ENCODE peak calls at places on chromosomes 6 and 20, in seven cellular contexts. One of them, this sample, is unnamed.
A peak's percentile ranks its signal among the peaks of the same experiment; 100 is the strongest.

GRCh38 chr6:129644567-129645015 is 65.4 kb downstream of the ARHGAP18 start:
- DNase-seq in mammary epithelial cell: peak; percentile 50
- DNase-seq in neural progenitor cell: no peak
- DNase-seq in osteoblast: no peak
- DNase-seq in GM23338: no peak
- DNase-seq in H9: no peak
- DNase-seq in HCT116: peak; percentile 75
- DNase-seq in this sample: peak; percentile 52

GRCh38 chr6:156865019-156865629 is 87.9 kb downstream of the ARID1B start:
- DNase-seq in mammary epithelial cell: peak; percentile 9
- DNase-seq in neural progenitor cell: no peak
- DNase-seq in osteoblast: no peak
- DNase-seq in GM23338: no peak
- DNase-seq in H9: no peak
- DNase-seq in HCT116: no peak
- DNase-seq in this sample: peak; percentile 36

GRCh38 chr6:87879144-87879861 is 168.3 kb upstream of the SPACA1 start:
- DNase-seq in mammary epithelial cell: no peak
- DNase-seq in neural progenitor cell: no peak
- DNase-seq in osteoblast: no peak
- DNase-seq in GM23338: no peak
- DNase-seq in H9: no peak
- DNase-seq in HCT116: no peak
- DNase-seq in this sample: no peak

GRCh38 chr6:29019629-29020028 is 14.5 kb upstream of the ZNF311 start:
- DNase-seq in mammary epithelial cell: no peak
- DNase-seq in neural progenitor cell: no peak
- DNase-seq in osteoblast: no peak
- DNase-seq in GM23338: no peak
- DNase-seq in H9: no peak
- DNase-seq in HCT116: no peak
- DNase-seq in this sample: no peak

GRCh38 chr20:52422574-52423463 is 231.2 kb upstream of the ZFP64 start:
- DNase-seq in mammary epithelial cell: no peak
- DNase-seq in neural progenitor cell: no peak
- DNase-seq in osteoblast: no peak
- DNase-seq in GM23338: no peak
- DNase-seq in H9: no peak
- DNase-seq in HCT116: no peak
- DNase-seq in this sample: peak; percentile 46

GRCh38 chr20:38723982-38724602 is at the start of gene SLC32A1:
- DNase-seq in mammary epithelial cell: no peak
- DNase-seq in neural progenitor cell: peak; percentile 71
- DNase-seq in osteoblast: no peak
- DNase-seq in GM23338: peak; percentile 80
- DNase-seq in H9: peak; percentile 52
- DNase-seq in HCT116: no peak
- DNase-seq in this sample: no peak

GRCh38 chr6:68756454-68757375 is 121.6 kb downstream of the ADGRB3 start:
- DNase-seq in mammary epithelial cell: no peak
- DNase-seq in neural progenitor cell: no peak
- DNase-seq in osteoblast: no peak
- DNase-seq in GM23338: no peak
- DNase-seq in H9: no peak
- DNase-seq in HCT116: no peak
- DNase-seq in this sample: no peak

GRCh38 chr20:39886650-39887190 is 802.3 kb downstream of the MAFB start:
- DNase-seq in mammary epithelial cell: no peak
- DNase-seq in neural progenitor cell: no peak
- DNase-seq in osteoblast: no peak
- DNase-seq in GM23338: no peak
- DNase-seq in H9: no peak
- DNase-seq in HCT116: no peak
- DNase-seq in this sample: peak; percentile 21

GRCh38 chr6:141103246-141103645 is 1029.5 kb upstream of the GJE1 start:
- DNase-seq in mammary epithelial cell: peak; percentile 89
- DNase-seq in neural progenitor cell: no peak
- DNase-seq in osteoblast: no peak
- DNase-seq in GM23338: no peak
- DNase-seq in H9: no peak
- DNase-seq in HCT116: peak; percentile 26
- DNase-seq in this sample: peak; percentile 82

GRCh38 chr20:62652051-62652893 is 10.0 kb downstream of the SLCO4A1 start:
- DNase-seq in mammary epithelial cell: peak; percentile 95
- DNase-seq in neural progenitor cell: peak; percentile 39
- DNase-seq in osteoblast: peak; percentile 100
- DNase-seq in GM23338: peak; percentile 61
- DNase-seq in H9: no peak
- DNase-seq in HCT116: peak; percentile 33
- DNase-seq in this sample: peak; percentile 99
- H4K20me1 ChIP-seq in mammary epithelial cell: no peaks in the 10 kb centered on the region
- H4K20me1 ChIP-seq in neural progenitor cell: peaks cover 6% of the 10 kb centered on the region
- H4K20me1 ChIP-seq in osteoblast: no peaks in the 10 kb centered on the region
- H4K20me1 ChIP-seq in GM23338: peaks cover 15% of the 10 kb centered on the region
- H4K20me1 ChIP-seq in H9: no peaks in the 10 kb centered on the region
- H4K20me1 ChIP-seq in HCT116: peaks cover 26% of the 10 kb centered on the region
- H4K20me1 ChIP-seq in this sample: no peaks in the 10 kb centered on the region

GRCh38 chr6:83188501-83188900 is 4.6 kb downstream of the PGM3 start:
- DNase-seq in mammary epithelial cell: no peak
- DNase-seq in neural progenitor cell: no peak
- DNase-seq in osteoblast: no peak
- DNase-seq in GM23338: no peak
- DNase-seq in H9: no peak
- DNase-seq in HCT116: no peak
- DNase-seq in this sample: no peak
- H3K79me2 ChIP-seq in mammary epithelial cell: peaks cover 49% of the 10 kb centered on the region
- H3K79me2 ChIP-seq in neural progenitor cell: peaks cover 42% of the 10 kb centered on the region
- H3K79me2 ChIP-seq in osteoblast: peaks cover 78% of the 10 kb centered on the region
- H3K79me2 ChIP-seq in GM23338: peaks cover 48% of the 10 kb centered on the region
- H3K79me2 ChIP-seq in H9: peaks cover 3% of the 10 kb centered on the region
- H3K79me2 ChIP-seq in HCT116: peaks cover 38% of the 10 kb centered on the region
- H3K79me2 ChIP-seq in this sample: peaks cover 85% of the 10 kb centered on the region

DNA sequence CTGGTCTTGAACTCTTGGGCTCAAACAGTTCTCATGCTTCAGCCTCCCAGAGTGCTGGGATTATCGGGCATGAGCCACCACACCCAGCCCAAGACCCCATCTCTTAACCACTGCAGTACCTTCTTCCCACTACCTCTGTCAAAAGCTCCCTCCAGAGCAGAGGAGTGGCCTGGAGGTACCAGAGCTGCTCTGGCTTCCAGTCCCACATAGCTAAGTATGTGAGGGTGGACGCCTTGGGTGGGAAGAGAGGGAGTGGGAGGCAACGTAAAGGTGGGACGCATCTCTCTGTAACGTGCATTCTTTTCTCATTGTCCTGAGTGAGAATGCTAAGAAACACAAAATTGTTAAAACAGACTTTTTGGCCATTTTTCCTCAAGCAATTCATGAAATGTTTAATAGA is 24.5 kb downstream of the TM9SF4 start:
- DNase-seq in mammary epithelial cell: no peak
- DNase-seq in neural progenitor cell: no peak
- DNase-seq in osteoblast: no peak
- DNase-seq in GM23338: no peak
- DNase-seq in H9: no peak
- DNase-seq in HCT116: no peak
- DNase-seq in this sample: no peak
- H4K20me1 ChIP-seq in mammary epithelial cell: no peaks in the 10 kb centered on the region
- H4K20me1 ChIP-seq in neural progenitor cell: peaks cover 37% of the 10 kb centered on the region
- H4K20me1 ChIP-seq in osteoblast: peaks cover 54% of the 10 kb centered on the region
- H4K20me1 ChIP-seq in GM23338: peaks cover 51% of the 10 kb centered on the region
- H4K20me1 ChIP-seq in H9: no peaks in the 10 kb centered on the region
- H4K20me1 ChIP-seq in HCT116: no peaks in the 10 kb centered on the region
- H4K20me1 ChIP-seq in this sample: peaks cover 3% of the 10 kb centered on the region

GRCh38 chr20:50632236-50632635 is 59.1 kb downstream of the RIPOR3 start:
- DNase-seq in mammary epithelial cell: no peak
- DNase-seq in neural progenitor cell: no peak
- DNase-seq in osteoblast: peak; percentile 70
- DNase-seq in GM23338: no peak
- DNase-seq in H9: no peak
- DNase-seq in HCT116: no peak
- DNase-seq in this sample: no peak
- H3K79me2 ChIP-seq in mammary epithelial cell: no peaks in the 10 kb centered on the region
- H3K79me2 ChIP-seq in neural progenitor cell: no peaks in the 10 kb centered on the region
- H3K79me2 ChIP-seq in osteoblast: no peaks in the 10 kb centered on the region
- H3K79me2 ChIP-seq in GM23338: no peaks in the 10 kb centered on the region
- H3K79me2 ChIP-seq in H9: no peaks in the 10 kb centered on the region
- H3K79me2 ChIP-seq in HCT116: no peaks in the 10 kb centered on the region
- H3K79me2 ChIP-seq in this sample: no peaks in the 10 kb centered on the region

GRCh38 chr6:136288566-136289326 is 900 bp downstream of the BCLAF1 start:
- DNase-seq in mammary epithelial cell: peak; percentile 96
- DNase-seq in neural progenitor cell: peak; percentile 89
- DNase-seq in osteoblast: peak; percentile 94
- DNase-seq in GM23338: peak; percentile 94
- DNase-seq in H9: peak; percentile 77
- DNase-seq in HCT116: peak; percentile 34
- DNase-seq in this sample: peak; percentile 100

GRCh38 chr6:136280032-136280609 is 9.5 kb downstream of the BCLAF1 start:
- DNase-seq in mammary epithelial cell: no peak
- DNase-seq in neural progenitor cell: no peak
- DNase-seq in osteoblast: no peak
- DNase-seq in GM23338: no peak
- DNase-seq in H9: no peak
- DNase-seq in HCT116: no peak
- DNase-seq in this sample: no peak

GRCh38 chr6:136284909-136285308 is 4.7 kb downstream of the BCLAF1 start:
- DNase-seq in mammary epithelial cell: peak; percentile 60
- DNase-seq in neural progenitor cell: no peak
- DNase-seq in osteoblast: peak; percentile 88
- DNase-seq in GM23338: peak; percentile 15
- DNase-seq in H9: no peak
- DNase-seq in HCT116: no peak
- DNase-seq in this sample: peak; percentile 80

DNA sequence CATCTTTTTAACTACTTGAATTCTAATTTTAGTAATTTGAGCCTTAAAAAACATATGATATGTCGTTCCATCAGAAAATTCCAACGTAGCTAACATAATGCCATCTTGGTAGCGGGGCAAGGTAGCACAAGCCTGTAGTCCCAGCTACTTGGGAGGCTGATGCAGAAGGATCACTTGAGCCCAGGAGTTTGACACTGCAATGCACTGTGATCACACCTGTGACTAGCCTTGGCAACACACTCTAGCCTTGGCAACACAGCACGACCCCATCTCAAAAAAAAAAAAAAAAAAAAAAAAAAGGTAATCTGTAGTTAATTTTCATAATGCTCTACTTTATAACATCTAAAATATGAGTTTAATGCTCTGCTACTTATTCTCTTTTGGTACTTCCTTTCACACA is 6.7 kb downstream of the BCLAF1 start:
- DNase-seq in mammary epithelial cell: no peak
- DNase-seq in neural progenitor cell: no peak
- DNase-seq in osteoblast: no peak
- DNase-seq in GM23338: no peak
- DNase-seq in H9: no peak
- DNase-seq in HCT116: no peak
- DNase-seq in this sample: no peak
- H4K20me1 ChIP-seq in mammary epithelial cell: peaks cover 57% of the 10 kb centered on the region
- H4K20me1 ChIP-seq in neural progenitor cell: peaks cover 95% of the 10 kb centered on the region
- H4K20me1 ChIP-seq in osteoblast: peaks cover 79% of the 10 kb centered on the region
- H4K20me1 ChIP-seq in GM23338: peaks cover 92% of the 10 kb centered on the region
- H4K20me1 ChIP-seq in H9: no peaks in the 10 kb centered on the region
- H4K20me1 ChIP-seq in HCT116: peaks cover 79% of the 10 kb centered on the region
- H4K20me1 ChIP-seq in this sample: peaks cover 46% of the 10 kb centered on the region